ENCODE peak calls at places on chromosomes 5 and 9, in seven cellular contexts. G is NCI-H1092; R is tibial nerve; V is naive thymus-derived CD4-positive, alpha-beta T cell; Z is amniotic stem cell; N is RPMI8226; T is NCI-H69. F is an unnamed sample.

GRCh38 chr5:134070648-134070978 is 43.9 kb upstream of the TCF7 start:
- DNase-seq in N (no peak), G (no peak), V (peak), Z (no peak), T (peak), R (no peak), F (no peak)

GRCh38 chr5:53191766-53192165 is 82.2 kb upstream of the MOCS2 start:
- DNase-seq in G (no peak), R (no peak), Z (no peak), N (no peak), T (no peak), V (no peak), F (no peak)

GRCh38 chr9:36064448-36065037 is 27.8 kb downstream of the RECK start:
- DNase-seq in Z (no peak), V (no peak), G (no peak), T (no peak), R (no peak), N (no peak), F (no peak)

GRCh38 chr9:35690447-35691324 is 961 bp upstream of the TPM2 start:
- DNase-seq in V (peak), G (peak), R (peak), Z (peak), T (peak), N (no peak), F (no peak)

GRCh38 chr9:36151306-36152210 is 15.0 kb downstream of the GLIPR2 start:
- DNase-seq in T (peak), V (peak), Z (no peak), R (no peak), G (no peak), N (peak), F (peak)

GRCh38 chr9:124257865-124258764 is at the start of gene NEK6:
- DNase-seq in N (no peak), T (peak), G (no peak), Z (peak), V (peak), R (no peak), F (peak)

GRCh38 chr9:112914524-112914923 is 23.8 kb upstream of the SLC46A2 start:
- DNase-seq in R (no peak), V (no peak), N (no peak), Z (no peak), T (peak), G (no peak), F (no peak)

GRCh38 chr5:68279960-68280359 is 64.4 kb downstream of the PIK3R1 start:
- DNase-seq in V (peak), G (no peak), T (no peak), Z (no peak), N (no peak), R (no peak), F (no peak)

GRCh38 chr9:105385372-105385985 is 62.4 kb upstream of the FSD1L start:
- DNase-seq in G (no peak), Z (no peak), N (peak), T (no peak), V (peak), R (no peak), F (peak)

GRCh38 chr5:81232449-81233079 is 558 bp upstream of the CKMT2 start:
- DNase-seq in R (no peak), N (no peak), Z (no peak), V (no peak), G (no peak), T (peak), F (no peak)

GRCh38 chr5:93894471-93895354 is 153.3 kb upstream of the POU5F2 start:
- DNase-seq in G (peak), V (no peak), Z (no peak), N (no peak), T (peak), R (no peak), F (no peak)

GRCh38 chr9:19181556-19181955 is 48.9 kb upstream of the DENND4C start:
- DNase-seq in N (no peak), Z (no peak), V (no peak), T (no peak), G (no peak), R (no peak), F (no peak)

GRCh38 chr5:149434162-149435014 is 55.3 kb upstream of the IL17B start:
- DNase-seq in G (peak), V (peak), Z (peak), N (peak), R (peak), T (peak), F (peak)

GRCh38 chr9:75185585-75186170 is 97.4 kb downstream of the OSTF1 start:
- DNase-seq in N (peak), Z (no peak), R (no peak), T (peak), V (peak), G (no peak), F (peak)

GRCh38 chr9:32394381-32395049 is 10.1 kb downstream of the ACO1 start:
- DNase-seq in V (no peak), Z (no peak), R (no peak), G (no peak), T (no peak), N (no peak), F (peak)

GRCh38 chr5:137600721-137601360 is 101.7 kb upstream of the SPOCK1 start:
- DNase-seq in Z (no peak), V (no peak), T (no peak), G (no peak), N (no peak), R (no peak), F (no peak)

GRCh38 chr5:80275347-80275746 is 19.5 kb upstream of the SERINC5 start:
- DNase-seq in Z (no peak), R (no peak), G (peak), T (peak), N (peak), V (peak), F (peak)

GRCh38 chr5:6868170-6868569 is 154.9 kb downstream of the TENT4A start:
- DNase-seq in R (no peak), G (peak), T (no peak), Z (no peak), V (no peak), N (no peak), F (no peak)

GRCh38 chr9:134403292-134403681 is 77.0 kb downstream of the RXRA start:
- DNase-seq in V (no peak), N (peak), T (no peak), R (no peak), Z (no peak), G (no peak), F (no peak)

GRCh38 chr9:127652733-127653132 is 40.7 kb downstream of the STXBP1 start:
- DNase-seq in G (no peak), R (no peak), N (no peak), V (no peak), Z (no peak), T (no peak), F (peak)

GRCh38 chr5:64789457-64789856 is 20.7 kb downstream of the CWC27 start:
- DNase-seq in Z (no peak), G (no peak), V (no peak), T (no peak), R (no peak), N (no peak), F (no peak)

GRCh38 chr9:114321759-114322158 is 1.1 kb upstream of the ORM1 start:
- DNase-seq in T (no peak), G (no peak), V (no peak), N (no peak), Z (no peak), R (no peak), F (no peak)

GRCh38 chr9:4229252-4229651 is 70.6 kb downstream of the GLIS3 start:
- DNase-seq in V (no peak), N (no peak), T (no peak), Z (no peak), R (no peak), G (no peak), F (no peak)

GRCh38 chr5:88583471-88583870 is 299.5 kb downstream of the MEF2C start:
- DNase-seq in V (no peak), T (peak), G (no peak), Z (no peak), N (no peak), R (no peak), F (no peak)

GRCh38 chr9:26261503-26262330 is 583.5 kb upstream of the TUSC1 start:
- DNase-seq in T (no peak), N (no peak), R (no peak), G (no peak), Z (peak), V (no peak), F (no peak)

GRCh38 chr9:88551546-88552137 is 16.7 kb downstream of the NXNL2 start:
- DNase-seq in R (no peak), N (no peak), G (no peak), Z (no peak), V (no peak), T (no peak), F (no peak)

GRCh38 chr5:162593881-162594280 is 526.3 kb downstream of the GABRG2 start:
- DNase-seq in R (no peak), Z (no peak), V (no peak), T (no peak), N (no peak), G (no peak), F (no peak)

GRCh38 chr5:170477906-170478305 is 25.9 kb upstream of the KCNIP1 start:
- DNase-seq in G (no peak), T (no peak), N (no peak), V (no peak), Z (no peak), R (no peak), F (no peak)

GRCh38 chr5:82272957-82273356 is 5.2 kb downstream of the RPS23 start:
- DNase-seq in N (no peak), T (no peak), G (no peak), V (no peak), Z (no peak), R (no peak), F (no peak)

GRCh38 chr5:150107909-150108447 is 21.6 kb upstream of the CSF1R start:
- DNase-seq in N (no peak), R (no peak), T (no peak), V (no peak), G (no peak), Z (no peak), F (no peak)

GRCh38 chr5:132383984-132384383 is 14.5 kb downstream of the SLC22A5 start:
- DNase-seq in Z (no peak), V (no peak), R (no peak), T (no peak), N (no peak), G (no peak), F (no peak)

GRCh38 chr5:92064993-92065392 is 681.9 kb upstream of the ARRDC3 start:
- DNase-seq in Z (no peak), V (no peak), T (no peak), N (no peak), R (no peak), G (no peak), F (no peak)

GRCh38 chr5:160198148-160198545 is 31.2 kb upstream of the FABP6 start:
- DNase-seq in T (no peak), Z (no peak), V (no peak), R (no peak), N (no peak), G (no peak), F (no peak)

GRCh38 chr9:71814226-71814625 is 45.9 kb upstream of the CEMIP2 start:
- DNase-seq in V (no peak), R (no peak), N (no peak), G (no peak), Z (no peak), T (no peak), F (no peak)

GRCh38 chr5:6462671-6463070 is 14.0 kb downstream of the UBE2QL1 start:
- DNase-seq in N (no peak), V (no peak), Z (no peak), T (no peak), R (no peak), G (no peak), F (no peak)

GRCh38 chr9:133711428-133712220 is 26.5 kb downstream of the SARDH start:
- DNase-seq in Z (no peak), R (no peak), V (no peak), T (no peak), G (no peak), N (no peak), F (no peak)